ENCODE peak calls at places on chromosomes 16 and 17, in four cellular contexts. R is GM12878, Z is H1, F is HepG2. M is an unnamed sample. For H3K27me3, the result is how much of the 10 kb centered on the place peaks cover.

GRCh38 chr16:4602330-4602729 is 12.4 kb downstream of the UBALD1 start:
- DNase-seq in R (no peak), Z (no peak), F (no peak), M (no peak)

GRCh38 chr16:2939968-2940367 is 24.1 kb upstream of the KREMEN2 start:
- DNase-seq in R (no peak), Z (no peak), F (no peak), M (no peak)

GRCh38 chr16:9091867-9092281 is 430 bp downstream of the HAPSTR1 start:
- DNase-seq in R (no peak), Z (no peak), F (no peak), M (no peak)

GRCh38 chr16:86322283-86322682 is 188.0 kb upstream of the FOXF1 start:
- DNase-seq in R (no peak), Z (no peak), F (no peak), M (no peak)

GRCh38 chr17:62737513-62737912 is 70.6 kb downstream of the MARCHF10 start:
- DNase-seq in R (no peak), Z (no peak), F (no peak), M (no peak)

GRCh38 chr17:8016632-8017424 is 14.4 kb downstream of the GUCY2D start:
- DNase-seq in R (no peak), Z (peak), F (no peak), M (peak)

GRCh38 chr16:57679768-57680167 is 11.7 kb downstream of the ADGRG3 start:
- DNase-seq in R (no peak), Z (no peak), F (no peak), M (no peak)

GRCh38 chr16:30570621-30571443 is 682 bp downstream of the ZNF688 start:
- DNase-seq in R (no peak), Z (no peak), F (no peak), M (no peak)

GRCh38 chr17:16477255-16477654 is 14.7 kb downstream of the LRRC75A start:
- DNase-seq in R (no peak), Z (no peak), F (peak), M (no peak)

GRCh38 chr17:76659928-76660614 is 16.5 kb upstream of the ST6GALNAC1 start:
- DNase-seq in R (no peak), Z (no peak), F (no peak), M (no peak)

GRCh38 chr17:64420143-64420670 is 28.7 kb upstream of the MILR1 start:
- DNase-seq in R (no peak), Z (no peak), F (peak), M (no peak)

GRCh38 chr16:3144331-3144881 is 9.6 kb downstream of the ZNF213 start:
- DNase-seq in R (no peak), Z (no peak), F (no peak), M (no peak)

GRCh38 chr17:65564793-65565192 is 3.3 kb upstream of the AXIN2 start:
- DNase-seq in R (no peak), Z (no peak), F (peak), M (no peak)

GRCh38 chr16:67105881-67106280 is 3.9 kb upstream of the PHAF1 start:
- DNase-seq in R (no peak), Z (no peak), F (no peak), M (no peak)

GRCh38 chr17:3626831-3627565 is 9.1 kb downstream of the SHPK start:
- DNase-seq in R (no peak), Z (no peak), F (no peak), M (no peak)

GRCh38 chr17:73121513-73121912 is 29.0 kb upstream of the SLC39A11 start:
- DNase-seq in R (no peak), Z (no peak), F (no peak), M (no peak)

GRCh38 chr17:2025622-2026309 is 632 bp upstream of the RTN4RL1 start:
- DNase-seq in R (no peak), Z (no peak), F (peak), M (no peak)

GRCh38 chr17:71360301-71360700 is 760.5 kb upstream of the SOX9 start:
- DNase-seq in R (no peak), Z (no peak), F (no peak), M (no peak)

GRCh38 chr17:21381076-21381706 is 5.0 kb downstream of the KCNJ12 start:
- DNase-seq in R (no peak), Z (no peak), F (no peak), M (no peak)

GRCh38 chr16:5030251-5030870 is 3.4 kb downstream of the NAGPA start:
- DNase-seq in R (no peak), Z (no peak), F (no peak), M (no peak)

GRCh38 chr17:73901661-73902415 is 257.6 kb upstream of the SDK2 start:
- DNase-seq in R (no peak), Z (no peak), F (no peak), M (no peak)

GRCh38 chr16:50497592-50497991 is 50.6 kb upstream of the NKD1 start:
- DNase-seq in R (no peak), Z (no peak), F (peak), M (no peak)

GRCh38 chr17:70138309-70138865 is 30.9 kb upstream of the KCNJ2 start:
- DNase-seq in R (no peak), Z (no peak), F (no peak), M (no peak)

GRCh38 chr16:69402448-69402847 is 16.6 kb upstream of the TERF2 start:
- DNase-seq in R (no peak), Z (no peak), F (no peak), M (no peak)

GRCh38 chr16:17404903-17405691 is 65.7 kb downstream of the XYLT1 start:
- DNase-seq in R (no peak), Z (no peak), F (no peak), M (no peak)

GRCh38 chr16:61382435-61382834 is 653.8 kb downstream of the CDH8 start:
- DNase-seq in R (no peak), Z (no peak), F (no peak), M (no peak)

GRCh38 chr17:78892520-78892919 is 10.5 kb downstream of the CEP295NL start:
- DNase-seq in R (no peak), Z (no peak), F (no peak), M (no peak)

GRCh38 chr16:56630134-56630533 is 2.3 kb upstream of the MT1M start:
- DNase-seq in R (peak), Z (no peak), F (no peak), M (no peak)

GRCh38 chr16:51152691-51153261 is 1.7 kb upstream of the SALL1 start:
- DNase-seq in R (no peak), Z (no peak), F (no peak), M (no peak)

GRCh38 chr17:65027305-65027704 is 29.2 kb downstream of the GNA13 start:
- DNase-seq in R (peak), Z (peak), F (peak), M (peak)

GRCh38 chr16:85042126-85042525 is 14.5 kb downstream of the KIAA0513 start:
- DNase-seq in R (no peak), Z (no peak), F (no peak), M (no peak)

GRCh38 chr17:67829331-67829730 is 4.0 kb downstream of the BPTF start:
- DNase-seq in R (peak), Z (no peak), F (no peak), M (no peak)

GRCh38 chr16:912684-913613 is 57.8 kb downstream of the LMF1 start:
- DNase-seq in R (no peak), Z (no peak), F (peak), M (no peak)

GRCh38 chr16:87963400-87963799 is 12.2 kb downstream of the BANP start:
- DNase-seq in R (no peak), Z (no peak), F (no peak), M (no peak)

GRCh38 chr16:69500496-69500895 is 65.3 kb upstream of the NFAT5 start:
- DNase-seq in R (no peak), Z (no peak), F (no peak), M (no peak)

GRCh38 chr17:27862848-27863247 is 30.3 kb downstream of the LYRM9 start:
- DNase-seq in R (no peak), Z (no peak), F (no peak), M (no peak)

GRCh38 chr17:27858621-27859305 is 34.4 kb downstream of the LYRM9 start:
- DNase-seq in R (no peak), Z (no peak), F (no peak), M (no peak)

GRCh38 chr17:27861979-27862378 is 31.2 kb downstream of the LYRM9 start:
- DNase-seq in R (no peak), Z (no peak), F (peak), M (no peak)

GRCh38 chr17:27856676-27857429 is 36.3 kb downstream of the LYRM9 start:
- DNase-seq in R (no peak), Z (no peak), F (no peak), M (no peak)

GRCh38 chr17:27860971-27861669 is 32.0 kb downstream of the LYRM9 start:
- DNase-seq in R (no peak), Z (no peak), F (peak), M (no peak)
- H3K27me3 ChIP-seq in R (under half), Z (under half), F (under half), M (under half)

DNA sequence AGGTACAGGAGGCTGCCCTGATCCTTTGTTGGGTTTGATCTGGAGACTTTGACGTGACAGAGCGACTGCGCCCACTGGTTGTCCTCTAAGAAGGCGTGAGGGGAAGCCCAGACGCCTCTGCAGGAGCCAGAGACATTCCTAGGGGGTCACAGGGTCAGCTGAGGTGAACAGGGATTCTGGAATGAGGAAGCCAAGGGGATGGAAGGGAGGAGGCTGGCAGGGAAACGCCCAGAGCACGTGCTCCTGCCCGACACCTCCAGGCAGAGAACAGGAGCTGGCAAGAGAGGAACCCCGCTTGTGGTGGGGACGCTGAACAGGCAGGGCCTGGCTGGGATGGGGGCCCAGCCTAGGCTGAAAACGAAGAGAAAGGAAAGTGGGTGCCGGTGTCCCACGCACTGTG is 5.6 kb downstream of the CARD14 start:
- DNase-seq in R (no peak), Z (no peak), F (no peak), M (peak)
- TF ChIP-seq SUZ12 in R (no peak), Z (no peak), F (no peak), M (no peak)

GRCh38 chr17:34885076-34885475 is 76.2 kb downstream of the CCT6B start:
- DNase-seq in R (no peak), Z (no peak), F (no peak), M (no peak)
- H3K27me3 ChIP-seq in R (under half), Z (under half), F (under half), M (under half)

DNA sequence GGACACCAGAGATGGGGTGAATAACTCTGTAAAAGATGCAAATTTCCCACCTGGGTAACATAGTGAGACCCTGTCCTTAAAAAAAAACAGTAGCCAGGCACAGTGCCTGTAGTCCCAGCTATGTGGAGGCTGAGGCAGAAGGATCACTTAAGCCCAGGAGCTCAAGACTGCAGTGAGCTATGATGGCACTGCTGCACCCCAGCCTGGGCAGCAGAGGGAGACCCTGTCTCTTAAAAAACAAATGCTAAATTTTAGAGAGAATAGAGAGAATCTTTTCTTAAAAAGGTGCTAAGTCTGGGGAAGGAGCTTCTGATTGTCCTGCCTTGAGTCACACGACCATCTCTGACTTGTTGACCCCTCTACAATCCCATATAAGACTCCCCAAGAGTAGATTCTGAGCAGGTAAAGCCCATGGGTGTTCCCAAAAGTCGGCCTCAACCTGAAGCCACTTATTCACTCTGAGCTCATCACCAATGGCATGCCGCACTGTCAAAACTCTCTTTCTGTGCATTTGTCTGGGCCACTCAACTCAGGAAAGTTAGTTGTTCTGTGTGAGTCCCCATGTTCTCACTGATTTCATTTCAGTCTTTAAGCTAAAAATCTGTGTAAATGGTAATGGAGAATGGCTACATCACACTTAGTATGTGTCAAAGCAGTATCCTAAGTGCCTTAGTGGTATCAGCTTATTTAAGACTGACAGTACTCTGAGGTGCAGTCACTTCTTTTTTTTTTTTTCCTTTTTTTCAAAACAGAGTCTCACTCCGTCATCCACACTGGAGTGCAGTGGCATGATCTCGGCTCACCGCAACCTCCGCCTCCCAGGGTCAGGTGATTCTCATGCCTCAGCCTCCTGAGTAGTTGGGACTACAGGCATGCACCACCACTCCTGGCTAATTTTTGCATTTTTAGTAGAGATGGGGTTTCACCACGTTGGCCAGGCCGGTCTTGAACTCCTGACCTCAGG is 41.6 kb downstream of the PRKCB start:
- DNase-seq in R (no peak), Z (no peak), F (no peak), M (no peak)
- TF ChIP-seq SUZ12 in R (no peak), Z (no peak), F (no peak), M (no peak)

DNA sequence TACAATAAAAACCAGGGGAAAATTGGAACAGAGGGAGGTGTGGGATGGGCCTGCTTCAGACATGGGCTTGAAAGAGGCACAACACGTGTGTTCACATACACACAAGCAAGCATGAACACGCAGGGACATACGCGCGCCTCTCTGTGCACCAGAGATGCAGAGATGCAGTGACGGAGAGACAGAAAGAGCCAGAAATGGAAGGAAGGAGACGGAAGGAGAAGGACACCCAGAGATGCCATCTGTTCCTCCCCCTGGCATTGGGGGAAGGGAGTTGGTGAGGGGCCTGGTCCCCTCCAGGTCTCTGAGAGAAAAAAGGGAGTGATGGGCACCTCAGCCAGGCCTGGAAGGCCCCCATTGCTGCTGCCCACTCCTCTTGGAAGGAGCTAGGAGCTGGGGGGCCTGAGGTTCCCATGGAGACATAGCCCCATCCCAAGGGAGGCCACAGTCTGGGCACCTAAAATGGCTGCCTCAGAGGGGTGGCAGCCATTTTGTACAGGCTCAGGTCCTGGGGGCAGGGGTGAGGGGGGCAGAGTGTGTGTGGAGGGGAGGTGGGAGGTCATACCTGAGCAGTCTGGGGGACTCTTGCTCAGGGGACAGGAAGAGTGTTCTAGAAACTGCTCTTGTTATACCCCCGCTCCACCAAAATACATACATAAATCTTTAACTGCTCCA is 3.9 kb upstream of the NEUROD2 start:
- DNase-seq in R (no peak), Z (no peak), F (no peak), M (no peak)
- H3K27me3 ChIP-seq in R (under half), Z (half or more), F (under half), M (half or more)

DNA sequence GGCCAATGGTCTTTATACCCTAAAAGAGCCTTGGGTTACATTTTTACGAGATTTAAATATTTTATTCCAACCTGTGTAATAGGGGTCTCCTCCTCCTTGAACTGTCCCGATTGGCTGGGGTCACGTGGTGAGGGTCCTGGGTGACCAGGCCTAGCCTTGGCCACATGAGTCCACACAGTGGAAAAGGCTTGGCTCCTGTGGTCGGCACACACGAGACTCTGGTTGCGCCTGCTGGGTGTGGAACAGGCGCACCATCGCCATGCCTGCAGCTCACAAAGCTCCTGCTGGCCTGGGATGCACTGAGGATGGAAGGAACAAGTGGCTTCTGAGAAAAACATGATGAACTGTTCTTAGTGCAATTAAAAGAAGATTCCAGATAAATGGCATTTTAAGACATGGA is 103.9 kb upstream of the ZNF750 start:
- DNase-seq in R (no peak), Z (no peak), F (no peak), M (no peak)
- TF ChIP-seq SUZ12 in R (no peak), Z (no peak), F (no peak), M (no peak)

GRCh38 chr17:79955167-79955549 is 80.5 kb downstream of the TBC1D16 start:
- DNase-seq in R (no peak), Z (no peak), F (no peak), M (no peak)

GRCh38 chr17:79959042-79959441 is 76.6 kb downstream of the TBC1D16 start:
- DNase-seq in R (no peak), Z (no peak), F (no peak), M (no peak)

GRCh38 chr17:79954281-79955166 is 81.1 kb downstream of the TBC1D16 start:
- DNase-seq in R (no peak), Z (no peak), F (no peak), M (no peak)

GRCh38 chr17:79955961-79956735 is 79.5 kb downstream of the TBC1D16 start:
- DNase-seq in R (no peak), Z (no peak), F (no peak), M (no peak)

DNA sequence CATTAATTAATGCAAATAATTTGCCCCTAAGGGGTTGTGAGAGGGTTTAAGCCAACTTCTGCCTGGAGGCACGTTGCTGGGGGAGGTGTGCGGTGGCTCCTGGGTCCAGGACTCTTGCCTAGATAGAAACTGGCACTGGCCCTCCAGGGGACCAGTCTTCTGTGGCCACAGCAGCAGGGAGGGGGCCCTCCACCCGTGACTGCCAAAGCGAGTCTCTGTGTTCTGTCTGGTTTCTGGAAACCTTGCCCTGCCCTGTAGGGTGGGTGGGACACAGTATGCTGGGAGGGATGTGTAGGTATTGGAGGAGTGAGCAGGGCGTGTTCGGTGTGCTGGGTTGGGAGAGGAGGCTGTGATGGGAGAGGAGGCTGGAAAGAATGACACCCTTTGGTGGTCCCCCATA is 78.8 kb downstream of the TBC1D16 start:
- DNase-seq in R (no peak), Z (no peak), F (no peak), M (no peak)
- H3K27me3 ChIP-seq in R (under half), Z (under half), F (under half), M (under half)

GRCh38 chr17:45372325-45372869 is 55.6 kb upstream of the MAP3K14 start:
- DNase-seq in R (no peak), Z (no peak), F (no peak), M (no peak)

GRCh38 chr17:45377401-45377800 is 55.3 kb downstream of the ARHGAP27 start:
- DNase-seq in R (no peak), Z (no peak), F (no peak), M (no peak)

GRCh38 chr17:45376606-45377005 is 56.1 kb downstream of the ARHGAP27 start:
- DNase-seq in R (no peak), Z (no peak), F (no peak), M (no peak)

GRCh38 chr17:45374501-45374900 is 57.7 kb upstream of the MAP3K14 start:
- DNase-seq in R (no peak), Z (no peak), F (no peak), M (no peak)

GRCh38 chr17:45376171-45376564 is 56.5 kb downstream of the ARHGAP27 start:
- DNase-seq in R (no peak), Z (no peak), F (no peak), M (no peak)
- TF ChIP-seq SUZ12 in R (no peak), Z (no peak), F (no peak), M (no peak)

GRCh38 chr17:58244958-58245357 is 6.6 kb downstream of the LPO start:
- DNase-seq in R (no peak), Z (no peak), F (no peak), M (no peak)

GRCh38 chr17:58245428-58246103 is 7.2 kb downstream of the LPO start:
- DNase-seq in R (no peak), Z (no peak), F (peak), M (no peak)

GRCh38 chr17:58248955-58249269 is 10.5 kb downstream of the LPO start:
- DNase-seq in R (no peak), Z (no peak), F (no peak), M (no peak)

GRCh38 chr17:58247511-58248363 is 9.4 kb downstream of the LPO start:
- DNase-seq in R (no peak), Z (no peak), F (no peak), M (no peak)

GRCh38 chr17:58246104-58246740 is 7.8 kb downstream of the LPO start:
- DNase-seq in R (no peak), Z (no peak), F (no peak), M (no peak)
- H3K27me3 ChIP-seq in R (under half), Z (under half), F (under half), M (under half)

GRCh38 chr16:68400083-68400923 is 48.0 kb downstream of the SMPD3 start:
- DNase-seq in R (no peak), Z (no peak), F (no peak), M (no peak)
- TF ChIP-seq SUZ12 in R (no peak), Z (no peak), F (no peak), M (no peak)